ENCODE peak calls at places on chromosomes 11 and 22, in nine cellular contexts. Z, X, W, J, K, A, O, T and Y are unnamed samples.
A peak's percentile ranks its signal among the peaks of the same experiment; 100 is the strongest.

GRCh38 chr11:60830478-60831142 is 11.3 kb upstream of the CCDC86 start:
- DNase-seq in O (no peak), X (no peak), K (no peak), W (no peak), Z (peak; percentile 10), A (no peak), T (no peak), J (no peak), Y (no peak)

GRCh38 chr11:131274233-131274632 is 96.2 kb upstream of the NTM start:
- DNase-seq in A (no peak), O (no peak), T (no peak), K (no peak), X (no peak), W (no peak), Z (no peak), J (no peak), Y (no peak)

GRCh38 chr22:40415531-40416266 is 45.3 kb downstream of the SGSM3 start:
- DNase-seq in T (no peak), A (no peak), W (no peak), X (no peak), Z (no peak), J (no peak), O (peak; percentile 25), K (no peak), Y (peak; percentile 29)

GRCh38 chr22:27673839-27674238 is 127.7 kb downstream of the MN1 start:
- DNase-seq in A (no peak), K (no peak), Z (no peak), T (no peak), O (no peak), X (no peak), W (no peak), J (no peak), Y (no peak)

GRCh38 chr11:1118755-1119275 is 38.9 kb upstream of the MUC5AC start:
- DNase-seq in X (no peak), Z (no peak), W (no peak), J (no peak), O (no peak), A (peak; percentile 46), K (peak; percentile 53), T (no peak), Y (no peak)

GRCh38 chr11:83007909-83008580 is 63.7 kb downstream of the RAB30 start:
- DNase-seq in A (no peak), X (no peak), K (no peak), J (peak; percentile 88), W (peak; percentile 73), Z (no peak), T (no peak), O (peak; percentile 94), Y (peak; percentile 68)

GRCh38 chr11:126638663-126639062 is 283.2 kb downstream of the ST3GAL4 start:
- DNase-seq in W (no peak), J (no peak), X (no peak), T (no peak), A (no peak), O (no peak), K (no peak), Z (no peak), Y (no peak)

GRCh38 chr22:19044381-19044780 is 77.8 kb downstream of the DGCR2 start:
- DNase-seq in W (no peak), Z (no peak), A (peak; percentile 48), X (no peak), J (no peak), T (no peak), O (no peak), K (no peak), Y (no peak)

GRCh38 chr11:108754901-108755625 is 90.2 kb downstream of the DDX10 start:
- DNase-seq in Z (no peak), O (peak; percentile 18), W (no peak), X (no peak), J (no peak), T (no peak), A (peak; percentile 65), K (no peak), Y (no peak)

GRCh38 chr11:129785383-129786111 is 30.1 kb upstream of the TMEM45B start:
- DNase-seq in O (no peak), T (no peak), A (no peak), K (no peak), W (no peak), Z (no peak), X (no peak), J (peak; percentile 41), Y (no peak)

GRCh38 chr22:42683599-42684283 is 34.5 kb upstream of the CYB5R3 start:
- DNase-seq in A (peak; percentile 96), Z (no peak), K (peak; percentile 90), T (no peak), X (no peak), W (no peak), J (no peak), O (no peak), Y (peak; percentile 53)

GRCh38 chr11:78735711-78736110 is 161.0 kb upstream of the NARS2 start:
- DNase-seq in O (no peak), A (no peak), W (no peak), J (no peak), T (no peak), Z (no peak), K (no peak), X (no peak), Y (no peak)

GRCh38 chr11:131033151-131033651 is 116.9 kb upstream of the SNX19 start:
- DNase-seq in J (peak; percentile 18), K (no peak), W (no peak), T (no peak), O (peak; percentile 15), A (no peak), Z (peak; percentile 25), X (peak; percentile 12), Y (no peak)

GRCh38 chr11:62605467-62605866 is 3.8 kb upstream of the MTA2 start:
- DNase-seq in X (no peak), Z (no peak), K (no peak), T (no peak), J (no peak), W (no peak), O (no peak), A (no peak), Y (no peak)

GRCh38 chr11:83044958-83045712 is 26.6 kb downstream of the RAB30 start:
- DNase-seq in Z (peak; percentile 82), J (no peak), T (no peak), W (no peak), K (no peak), X (no peak), A (no peak), O (peak; percentile 55), Y (no peak)

GRCh38 chr22:36470994-36471331 is 10.5 kb downstream of the TXN2 start:
- DNase-seq in W (no peak), J (no peak), T (no peak), Z (no peak), A (peak; percentile 91), X (no peak), K (no peak), O (no peak), Y (no peak)
- TF ChIP-seq POLR2AphosphoS5 in W (peak; percentile 30), J (no peak), T (no peak), Z (no peak), A (peak; percentile 75), X (no peak), K (no peak), O (no peak), Y (peak; percentile 29)

GRCh38 chr11:59771605-59772004 is 16.4 kb downstream of the STX3 start:
- DNase-seq in A (no peak), K (no peak), X (no peak), O (no peak), Z (no peak), T (no peak), W (no peak), J (no peak), Y (no peak)

GRCh38 chr11:59770324-59770723 is 15.1 kb downstream of the STX3 start:
- DNase-seq in O (no peak), J (no peak), X (no peak), Z (no peak), A (no peak), K (no peak), W (no peak), T (no peak), Y (no peak)

GRCh38 chr11:59769828-59770227 is 14.7 kb downstream of the STX3 start:
- DNase-seq in T (no peak), W (no peak), A (no peak), K (no peak), J (no peak), X (no peak), O (no peak), Z (no peak), Y (no peak)

GRCh38 chr11:59770869-59771268 is 15.7 kb downstream of the STX3 start:
- DNase-seq in J (no peak), A (no peak), T (no peak), K (no peak), W (no peak), O (no peak), X (no peak), Z (no peak), Y (no peak)

DNA sequence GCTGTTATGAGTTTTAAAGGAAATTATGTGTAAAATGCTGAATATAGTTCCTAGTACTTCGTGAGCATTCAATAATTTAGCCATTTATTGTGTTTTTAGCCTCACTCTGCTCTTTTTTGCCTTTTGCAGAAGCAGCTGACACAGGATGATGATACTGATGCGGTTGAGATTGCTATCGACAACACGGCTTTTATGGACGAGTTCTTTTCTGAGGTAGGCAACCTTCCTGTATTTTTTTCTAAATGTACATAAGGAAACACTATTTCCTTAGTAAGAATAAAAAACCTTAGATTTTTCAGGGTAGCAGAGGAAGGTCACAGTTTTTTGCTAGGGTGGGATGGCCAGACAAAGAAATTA is 17.9 kb downstream of the STX3 start:
- DNase-seq in T (no peak), A (no peak), W (no peak), X (no peak), O (no peak), Z (no peak), J (no peak), K (no peak), Y (no peak)
- H3K4me1 ChIP-seq in T (no peaks in the 10 kb centered on the region), A (no peaks in the 10 kb centered on the region), W (peaks cover 38% of the 10 kb centered on the region), X (peaks cover 27% of the 10 kb centered on the region), O (peaks cover 29% of the 10 kb centered on the region), Z (peaks cover 18% of the 10 kb centered on the region), J (peaks cover 23% of the 10 kb centered on the region), K (peaks cover 10% of the 10 kb centered on the region), Y (peaks cover 13% of the 10 kb centered on the region)

GRCh38 chr11:34905666-34906065 is 10.5 kb downstream of the APIP start:
- DNase-seq in O (no peak), T (no peak), X (no peak), K (no peak), Z (no peak), J (no peak), W (no peak), A (no peak), Y (no peak)
- H3K9me3 ChIP-seq in O (no peaks in the 10 kb centered on the region), T (peaks cover 8% of the 10 kb centered on the region), X (no peaks in the 10 kb centered on the region), K (no peaks in the 10 kb centered on the region), Z (no peaks in the 10 kb centered on the region), J (no peaks in the 10 kb centered on the region), W (peaks cover 11% of the 10 kb centered on the region), A (no peaks in the 10 kb centered on the region), Y (peaks cover 10% of the 10 kb centered on the region)

GRCh38 chr11:8719260-8720190 is 36.9 kb downstream of the RPL27A start:
- DNase-seq in J (peak; percentile 48), O (peak; percentile 65), A (peak; percentile 92), X (peak; percentile 76), W (no peak), K (no peak), Z (peak; percentile 94), T (peak; percentile 65), Y (peak; percentile 39)
- TF ChIP-seq POLR2AphosphoS5 in J (no peak), O (peak; percentile 75), A (peak; percentile 79), X (peak; percentile 60), W (peak; percentile 91), K (peak; percentile 70), Z (no peak), T (peak; percentile 66), Y (peak; percentile 73)